ENCODE peak calls at places on chromosomes 1 and 21, in ten cellular contexts. I is transverse colon; A is tibial nerve; S is HL-60; L is DND-41; O is CD8-positive, alpha-beta memory T cell; Q is MM.1S; B is Peyer's patch; P is ovary; G is heart left ventricle. Z is an unnamed sample.

GRCh38 chr1:177185209-177185608 is 14.5 kb downstream of the BRINP2 start:
- DNase-seq in I (no peak), A (no peak), S (no peak), L (no peak), O (no peak), Q (no peak), B (no peak), P (no peak), G (no peak), Z (no peak)

GRCh38 chr1:218347316-218347712 is 2.2 kb downstream of the TGFB2 start:
- DNase-seq in I (no peak), A (no peak), S (no peak), L (no peak), O (no peak), Q (no peak), B (no peak), P (peak), G (no peak), Z (peak)

GRCh38 chr1:17198476-17199258 is 6.3 kb upstream of the PADI1 start:
- DNase-seq in I (no peak), A (no peak), S (no peak), L (no peak), O (no peak), Q (no peak), B (peak), P (no peak), G (no peak), Z (no peak)

GRCh38 chr1:173507205-173507846 is 30.2 kb downstream of the PRDX6 start:
- DNase-seq in I (no peak), A (no peak), S (no peak), L (no peak), O (no peak), Q (peak), B (no peak), P (no peak), G (no peak), Z (no peak)

GRCh38 chr1:209648931-209649776 is 3.1 kb downstream of the LAMB3 start:
- DNase-seq in I (peak), A (peak), S (peak), L (no peak), O (no peak), Q (no peak), B (peak), P (no peak), G (no peak), Z (no peak)

GRCh38 chr1:58782308-58783089 is 1.3 kb downstream of the JUN start:
- DNase-seq in I (peak), A (peak), S (peak), L (peak), O (peak), Q (peak), B (peak), P (peak), G (peak), Z (peak)

GRCh38 chr1:94121411-94121821 is 468 bp upstream of the ABCA4 start:
- DNase-seq in I (no peak), A (no peak), S (no peak), L (no peak), O (no peak), Q (no peak), B (no peak), P (no peak), G (no peak), Z (no peak)

GRCh38 chr1:236098267-236098666 is 33.4 kb upstream of the NID1 start:
- DNase-seq in I (no peak), A (no peak), S (no peak), L (no peak), O (no peak), Q (no peak), B (no peak), P (no peak), G (no peak), Z (no peak)

GRCh38 chr1:171715813-171716251 is 26.0 kb downstream of the VAMP4 start:
- DNase-seq in I (no peak), A (no peak), S (no peak), L (no peak), O (no peak), Q (peak), B (no peak), P (no peak), G (no peak), Z (no peak)

GRCh38 chr1:29441916-29442668 is 205.8 kb downstream of the PTPRU start:
- DNase-seq in I (no peak), A (no peak), S (no peak), L (no peak), O (no peak), Q (no peak), B (no peak), P (no peak), G (no peak), Z (no peak)

GRCh38 chr1:172883387-172883791 is 167.4 kb downstream of the TNFSF18 start:
- DNase-seq in I (no peak), A (no peak), S (no peak), L (no peak), O (no peak), Q (peak), B (no peak), P (no peak), G (no peak), Z (no peak)

GRCh38 chr1:228437424-228437823 is 20.8 kb upstream of the TRIM17 start:
- DNase-seq in I (no peak), A (no peak), S (no peak), L (no peak), O (no peak), Q (no peak), B (peak), P (no peak), G (no peak), Z (no peak)

GRCh38 chr1:114956570-114956969 is 73.1 kb upstream of the TSHB start:
- DNase-seq in I (no peak), A (no peak), S (no peak), L (no peak), O (no peak), Q (peak), B (no peak), P (no peak), G (no peak), Z (no peak)

GRCh38 chr1:55150880-55151582 is 64.1 kb downstream of the USP24 start:
- DNase-seq in I (no peak), A (no peak), S (no peak), L (no peak), O (no peak), Q (peak), B (no peak), P (no peak), G (no peak), Z (no peak)

GRCh38 chr1:114558548-114558947 is 22.9 kb downstream of the BCAS2 start:
- DNase-seq in I (no peak), A (no peak), S (no peak), L (no peak), O (no peak), Q (no peak), B (no peak), P (no peak), G (no peak), Z (no peak)

GRCh38 chr1:117630423-117630998 is 24.7 kb downstream of the TENT5C start:
- DNase-seq in I (no peak), A (no peak), S (no peak), L (no peak), O (no peak), Q (peak), B (no peak), P (no peak), G (peak), Z (peak)

GRCh38 chr1:205749826-205750682 is at the start of gene NUCKS1:
- DNase-seq in I (peak), A (peak), S (peak), L (peak), O (peak), Q (peak), B (peak), P (peak), G (peak), Z (peak)

GRCh38 chr1:191320062-191320461 is 838.2 kb upstream of the RGS18 start:
- DNase-seq in I (no peak), A (no peak), S (no peak), L (no peak), O (no peak), Q (no peak), B (no peak), P (no peak), G (no peak), Z (no peak)

GRCh38 chr1:224211262-224211962 is 28.4 kb downstream of the DEGS1 start:
- DNase-seq in I (peak), A (no peak), S (no peak), L (no peak), O (no peak), Q (no peak), B (peak), P (no peak), G (no peak), Z (peak)

GRCh38 chr21:41363370-41364270 is 1.8 kb downstream of the MX2 start:
- DNase-seq in I (no peak), A (no peak), S (no peak), L (peak), O (peak), Q (no peak), B (no peak), P (no peak), G (no peak), Z (peak)

GRCh38 chr21:35599164-35599563 is 461.2 kb downstream of the SETD4 start:
- DNase-seq in I (no peak), A (no peak), S (no peak), L (no peak), O (no peak), Q (no peak), B (no peak), P (no peak), G (no peak), Z (no peak)
- H3K27ac ChIP-seq in I (no peak), A (no peak), S (no peak), L (no peak), O (no peak), Q (no peak), B (no peak), P (no peak), G (no peak), Z (no peak)

DNA sequence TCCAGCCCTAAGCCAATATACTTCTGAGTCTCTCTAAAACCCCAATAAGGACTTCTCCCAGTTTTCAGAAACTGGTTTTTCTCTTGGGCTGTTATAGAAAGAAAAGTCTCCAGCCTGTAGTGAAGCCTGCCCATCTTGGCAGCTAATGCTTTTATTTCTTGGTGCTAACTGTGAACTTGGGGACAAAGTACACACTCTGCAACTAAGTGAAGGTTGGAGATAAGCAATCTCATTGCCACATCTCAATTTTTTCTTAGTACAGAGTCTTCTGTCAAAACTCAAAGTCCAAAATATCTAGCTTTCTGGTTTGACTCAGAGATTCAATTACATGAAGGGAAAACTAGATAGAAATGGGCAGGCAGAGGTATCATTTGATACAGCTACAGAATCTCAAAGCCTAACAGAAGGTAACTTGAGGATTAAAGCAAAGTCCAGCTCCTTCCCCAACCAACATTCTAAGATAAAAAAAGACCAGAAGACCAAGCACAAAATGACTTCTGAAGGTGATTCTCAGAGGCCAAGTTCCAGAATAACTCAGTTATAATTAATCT is 14.0 kb downstream of the AK2 start:
- DNase-seq in I (no peak), A (no peak), S (no peak), L (no peak), O (no peak), Q (no peak), B (no peak), P (no peak), G (no peak), Z (no peak)
- H3K27ac ChIP-seq in I (peak), A (no peak), S (no peak), L (no peak), O (no peak), Q (no peak), B (peak), P (no peak), G (no peak), Z (peak)

DNA sequence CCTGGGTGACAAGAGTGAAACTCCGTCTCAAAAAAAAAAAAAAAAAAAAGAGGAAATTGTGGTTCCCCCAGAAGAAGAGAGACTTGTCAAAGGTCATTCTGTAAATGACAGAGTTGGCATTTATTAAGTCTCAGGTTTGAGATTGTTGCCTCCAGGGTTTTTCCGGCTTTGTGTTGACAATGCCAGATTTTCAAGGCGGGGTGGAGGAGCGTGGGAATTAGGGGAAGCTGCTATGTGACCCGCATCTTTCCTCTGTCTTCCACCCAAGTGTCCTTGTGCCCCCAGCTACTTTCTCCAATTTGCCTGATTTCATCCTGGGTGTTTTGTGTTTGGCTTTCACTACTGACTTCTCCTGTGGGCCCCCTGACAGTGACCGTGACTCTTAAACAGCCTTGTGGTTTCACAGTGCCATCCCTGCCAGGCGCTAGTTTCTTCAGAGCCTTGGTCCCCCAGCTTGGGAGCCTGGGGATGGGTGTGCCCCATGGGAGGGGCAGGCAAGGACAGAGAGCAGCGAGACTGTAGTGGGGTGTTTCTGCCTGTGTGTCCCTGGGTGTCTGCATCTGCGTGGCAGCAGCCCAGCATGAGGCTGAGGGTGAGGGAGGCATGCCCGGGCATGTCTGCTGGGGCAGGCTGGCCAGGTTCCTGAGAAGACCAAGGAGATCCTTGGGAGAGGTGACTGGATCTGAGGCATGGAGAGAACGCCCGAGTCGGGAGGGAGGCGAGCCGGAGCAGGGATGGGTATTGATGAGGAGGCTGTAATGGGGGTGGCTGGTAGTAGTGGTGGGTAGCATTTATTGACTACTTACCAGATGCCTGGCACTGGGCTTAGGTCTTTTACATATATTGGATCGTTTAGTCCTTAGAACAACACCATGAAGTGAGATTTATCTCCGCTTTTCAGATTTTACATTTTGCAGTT is 46.3 kb downstream of the IER5 start:
- DNase-seq in I (peak), A (no peak), S (no peak), L (peak), O (no peak), Q (peak), B (peak), P (no peak), G (peak), Z (peak)
- H3K27ac ChIP-seq in I (peak), A (peak), S (no peak), L (no peak), O (no peak), Q (peak), B (peak), P (no peak), G (no peak), Z (peak)

GRCh38 chr1:56672579-56672978 is 27.5 kb downstream of the PRKAA2 start:
- DNase-seq in I (no peak), A (no peak), S (no peak), L (no peak), O (no peak), Q (no peak), B (no peak), P (no peak), G (no peak), Z (no peak)

GRCh38 chr1:56675763-56676162 is 30.6 kb downstream of the PRKAA2 start:
- DNase-seq in I (no peak), A (no peak), S (no peak), L (no peak), O (no peak), Q (no peak), B (no peak), P (no peak), G (no peak), Z (no peak)

GRCh38 chr1:56671085-56671484 is 26.0 kb downstream of the PRKAA2 start:
- DNase-seq in I (no peak), A (no peak), S (no peak), L (no peak), O (no peak), Q (no peak), B (no peak), P (no peak), G (no peak), Z (no peak)

GRCh38 chr1:56671542-56671941 is 26.4 kb downstream of the PRKAA2 start:
- DNase-seq in I (no peak), A (no peak), S (no peak), L (no peak), O (no peak), Q (no peak), B (no peak), P (no peak), G (no peak), Z (no peak)

GRCh38 chr1:56676571-56677035 is 31.5 kb downstream of the PRKAA2 start:
- DNase-seq in I (no peak), A (no peak), S (no peak), L (no peak), O (no peak), Q (no peak), B (no peak), P (no peak), G (no peak), Z (no peak)
- H3K27ac ChIP-seq in I (no peak), A (no peak), S (no peak), L (no peak), O (no peak), Q (no peak), B (no peak), P (no peak), G (no peak), Z (no peak)

DNA sequence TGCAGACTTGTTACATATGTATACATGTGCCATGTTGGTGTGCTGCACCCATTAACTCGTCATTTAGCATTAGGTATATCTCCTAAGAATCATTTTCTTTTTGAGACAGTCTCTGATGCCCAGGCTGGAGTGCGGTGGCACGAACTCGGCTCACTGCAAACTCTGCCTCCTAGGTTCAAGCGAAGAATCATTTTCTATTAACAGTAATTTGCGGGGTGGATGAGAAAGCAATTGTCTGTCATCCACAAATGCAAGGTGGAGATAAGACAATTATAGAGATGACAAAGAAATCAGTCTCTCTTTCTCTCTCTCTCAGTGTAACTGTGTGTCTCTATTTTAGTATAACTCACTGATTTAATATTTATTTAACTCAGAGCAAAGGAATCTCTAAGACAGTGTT is 131.0 kb upstream of the KIAA1614 start:
- DNase-seq in I (no peak), A (no peak), S (no peak), L (no peak), O (no peak), Q (no peak), B (no peak), P (no peak), G (no peak), Z (no peak)
- H3K27ac ChIP-seq in I (no peak), A (no peak), S (no peak), L (no peak), O (no peak), Q (no peak), B (no peak), P (no peak), G (no peak), Z (no peak)

DNA sequence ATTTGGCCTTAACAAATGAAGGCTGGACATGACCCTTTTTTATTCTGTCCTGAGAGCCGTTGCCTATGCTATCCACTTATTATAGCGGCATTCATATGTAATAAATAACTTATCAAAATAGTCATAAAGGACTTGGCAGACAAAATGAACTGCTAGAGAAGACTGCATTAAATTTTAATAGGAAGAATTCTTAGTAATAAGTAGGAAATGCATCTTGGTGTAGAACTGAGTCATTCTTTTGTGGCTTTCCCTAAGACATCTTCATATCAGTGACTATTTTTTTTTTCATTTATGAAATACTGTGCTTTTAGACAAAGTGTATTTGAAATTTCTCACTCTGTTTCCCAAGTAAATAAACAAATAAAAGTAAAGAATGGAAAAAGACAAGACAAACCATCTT is 45.6 kb downstream of the PBX1 start:
- DNase-seq in I (no peak), A (no peak), S (no peak), L (no peak), O (no peak), Q (no peak), B (no peak), P (no peak), G (no peak), Z (no peak)
- H3K27ac ChIP-seq in I (no peak), A (no peak), S (no peak), L (no peak), O (no peak), Q (no peak), B (no peak), P (peak), G (no peak), Z (peak)

GRCh38 chr1:39509360-39510009 is 18.0 kb downstream of the BMP8A start:
- DNase-seq in I (peak), A (no peak), S (no peak), L (peak), O (peak), Q (peak), B (peak), P (peak), G (peak), Z (no peak)
- H3K27ac ChIP-seq in I (peak), A (no peak), S (no peak), L (no peak), O (no peak), Q (peak), B (no peak), P (peak), G (peak), Z (no peak)

DNA sequence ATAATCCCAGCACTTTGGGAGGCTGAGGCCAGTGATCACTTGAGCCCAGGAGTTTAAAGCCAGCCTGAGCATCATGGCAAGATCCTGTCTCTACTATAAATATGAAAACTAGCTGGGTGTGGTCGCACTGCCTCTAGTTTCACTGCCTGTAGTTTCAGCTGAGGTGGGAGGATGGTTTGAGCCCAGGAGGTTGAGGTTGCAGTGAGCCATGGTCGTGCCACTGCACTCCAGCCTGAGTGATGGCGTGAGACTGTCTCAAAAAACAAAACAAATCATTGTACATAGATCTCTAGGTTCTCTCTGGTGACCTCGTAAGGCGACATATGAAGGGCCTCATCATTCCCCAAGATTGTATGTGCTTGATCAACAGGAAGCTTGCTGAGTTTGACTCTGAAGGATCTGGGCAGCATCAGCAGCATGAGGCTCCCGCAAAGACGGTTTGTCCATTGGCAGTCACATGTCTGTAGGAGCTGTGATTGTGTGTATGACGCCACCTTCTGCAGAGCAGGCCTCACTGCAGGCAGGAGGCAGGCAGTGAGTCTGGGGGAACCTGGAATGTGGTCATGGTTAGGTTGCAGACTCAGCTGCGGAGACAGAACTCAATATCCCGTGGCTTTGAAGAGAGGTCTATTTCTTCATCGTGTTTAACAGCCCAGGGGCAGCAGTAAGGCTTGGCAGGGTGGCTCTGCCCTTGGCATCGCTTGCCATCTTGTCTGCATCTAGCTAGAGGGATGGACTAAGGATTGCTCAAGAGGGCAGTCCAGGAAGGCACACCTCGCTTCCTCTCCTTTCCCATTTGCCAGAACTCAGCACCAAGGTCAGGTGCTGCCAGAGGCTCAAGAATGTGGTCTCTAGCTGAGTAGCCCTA is 13.9 kb downstream of the ATP5PO start:
- DNase-seq in I (no peak), A (peak), S (no peak), L (peak), O (no peak), Q (peak), B (peak), P (no peak), G (peak), Z (no peak)
- H3K27ac ChIP-seq in I (no peak), A (peak), S (no peak), L (no peak), O (no peak), Q (no peak), B (no peak), P (no peak), G (no peak), Z (no peak)